ENCODE peak calls at places on chromosomes 6 and 20, in five cellular contexts. U is COR-L47, T is left kidney, R is LHCN-M2, L is AG09319. I is an unnamed sample.

GRCh38 chr6:155530219-155530834 is 74.7 kb upstream of the NOX3 start:
- DNase-seq in T (peak), R (peak), L (peak), U (peak), I (no peak)

GRCh38 chr6:134774244-134774643 is 175.7 kb downstream of the ALDH8A1 start:
- DNase-seq in R (peak), L (peak), U (no peak), T (peak), I (peak)

GRCh38 chr6:16064687-16065086 is 64.2 kb upstream of the MYLIP start:
- DNase-seq in R (no peak), U (peak), L (no peak), T (peak), I (no peak)

GRCh38 chr6:15090145-15090579 is 155.7 kb upstream of the JARID2 start:
- DNase-seq in L (no peak), R (no peak), T (peak), U (no peak), I (no peak)

GRCh38 chr6:120938876-120939231 is 395.4 kb downstream of the TBC1D32 start:
- DNase-seq in R (no peak), L (no peak), U (no peak), T (no peak), I (no peak)

GRCh38 chr20:21173496-21174025 is 47.7 kb downstream of the KIZ start:
- DNase-seq in L (no peak), T (peak), U (no peak), R (no peak), I (no peak)

GRCh38 chr6:12288211-12288618 is 1.9 kb upstream of the EDN1 start:
- DNase-seq in L (no peak), U (no peak), R (no peak), T (no peak), I (no peak)

GRCh38 chr6:69622230-69622629 is 174.6 kb downstream of the LMBRD1 start:
- DNase-seq in U (peak), R (no peak), T (no peak), L (no peak), I (no peak)

GRCh38 chr6:44043479-44044153 is 83.6 kb downstream of the MRPL14 start:
- DNase-seq in L (no peak), T (peak), U (no peak), R (peak), I (no peak)

GRCh38 chr6:141203902-141204575 is 928.7 kb upstream of the GJE1 start:
- DNase-seq in U (no peak), R (peak), T (no peak), L (no peak), I (no peak)

GRCh38 chr6:17957488-17957887 is 29.9 kb downstream of the KIF13A start:
- DNase-seq in T (no peak), L (no peak), R (peak), U (no peak), I (no peak)

GRCh38 chr20:8621021-8621420 is 447.9 kb upstream of the PLCB4 start:
- DNase-seq in T (peak), L (no peak), U (peak), R (no peak), I (no peak)

GRCh38 chr6:25627001-25627400 is 25.0 kb upstream of the SCGN start:
- DNase-seq in T (no peak), R (no peak), L (no peak), U (no peak), I (no peak)

GRCh38 chr20:33387177-33387576 is 14.1 kb downstream of the CDK5RAP1 start:
- DNase-seq in T (no peak), R (peak), U (no peak), L (no peak), I (no peak)

GRCh38 chr6:139124887-139125672 is 9.8 kb upstream of the HECA start:
- DNase-seq in L (no peak), R (peak), T (peak), U (no peak), I (no peak)

GRCh38 chr6:33991610-33992009 is 154.3 kb downstream of the GRM4 start:
- DNase-seq in R (no peak), T (no peak), U (no peak), L (no peak), I (no peak)

GRCh38 chr6:157244175-157244574 is 79.1 kb downstream of the TMEM242 start:
- DNase-seq in R (peak), L (peak), T (no peak), U (no peak), I (peak)

GRCh38 chr20:51326241-51326819 is 216.2 kb downstream of the NFATC2 start:
- DNase-seq in R (peak), T (peak), U (peak), L (no peak), I (no peak)

GRCh38 chr20:33667245-33668086 is 723 bp downstream of the ACTL10 start:
- DNase-seq in R (no peak), L (no peak), U (peak), T (peak), I (no peak)

GRCh38 chr6:41367700-41368099 is 32.3 kb downstream of the NCR2 start:
- DNase-seq in U (peak), R (peak), L (no peak), T (peak), I (no peak)

GRCh38 chr20:38880952-38881735 is 45.1 kb upstream of the FAM83D start:
- DNase-seq in U (no peak), R (no peak), L (no peak), T (no peak), I (no peak)

GRCh38 chr20:10581823-10582222 is 92.0 kb downstream of the JAG1 start:
- DNase-seq in T (no peak), R (peak), U (no peak), L (no peak), I (peak)

GRCh38 chr6:108117427-108118358 is 43.2 kb upstream of the OSTM1 start:
- DNase-seq in U (no peak), L (no peak), R (no peak), T (peak), I (no peak)

GRCh38 chr6:14784596-14785360 is 461.1 kb upstream of the JARID2 start:
- DNase-seq in T (peak), R (no peak), U (peak), L (no peak), I (no peak)

GRCh38 chr20:63791497-63792156 is 39.4 kb downstream of the ZBTB46 start:
- DNase-seq in R (no peak), T (peak), U (no peak), L (no peak), I (no peak)

GRCh38 chr6:117531346-117531745 is 48.9 kb downstream of the DCBLD1 start:
- DNase-seq in L (no peak), U (no peak), R (peak), T (no peak), I (no peak)

GRCh38 chr20:51221791-51222408 is 199.0 kb upstream of the KCNG1 start:
- DNase-seq in L (peak), U (no peak), T (no peak), R (peak), I (no peak)

GRCh38 chr6:165717732-165718465 is 54.9 kb upstream of the PDE10A start:
- DNase-seq in U (no peak), T (no peak), L (no peak), R (peak), I (no peak)

GRCh38 chr6:25476126-25476525 is 175.9 kb upstream of the SCGN start:
- DNase-seq in T (no peak), R (peak), L (no peak), U (no peak), I (no peak)

I was measured in GM04503.